ENCODE peak calls at places on chromosomes 13 and 19, in five cellular contexts. H is HepG2, D is K562, Z is A549, K is GM12878. P is an unnamed sample.

GRCh38 chr13:60164490-60164889 is 762 bp upstream of the DIAPH3 start:
- DNase-seq in Z (no peak), D (no peak), H (no peak), K (no peak), P (no peak)

GRCh38 chr13:99993660-99994455 is 12.3 kb downstream of the ZIC2 start:
- DNase-seq in H (no peak), Z (no peak), D (no peak), K (no peak), P (no peak)

GRCh38 chr19:7515091-7515470 is 822 bp upstream of the ZNF358 start:
- DNase-seq in Z (no peak), H (no peak), D (no peak), K (no peak), P (no peak)

GRCh38 chr19:51511353-51511752 is 9.8 kb upstream of the SIGLEC12 start:
- DNase-seq in D (peak; percentile 34), K (no peak), Z (no peak), H (peak; percentile 12), P (no peak)

GRCh38 chr19:50952890-50953289 is at the start of gene KLK5:
- DNase-seq in Z (no peak), K (no peak), H (no peak), D (no peak), P (no peak)

GRCh38 chr19:35030257-35031071 is at the start of gene SCN1B:
- DNase-seq in H (peak; percentile 31), Z (peak; percentile 91), D (peak; percentile 87), K (no peak), P (peak; percentile 51)

GRCh38 chr13:46639033-46639981 is 86.3 kb downstream of the LRCH1 start:
- DNase-seq in Z (no peak), K (peak; percentile 71), H (peak; percentile 20), D (no peak), P (no peak)

GRCh38 chr19:42207767-42208259 is 9.7 kb downstream of the DEDD2 start:
- DNase-seq in H (no peak), D (peak; percentile 75), K (no peak), Z (peak; percentile 86), P (peak; percentile 30)

GRCh38 chr13:49308104-49308875 is 60.6 kb downstream of the CDADC1 start:
- DNase-seq in Z (no peak), D (no peak), K (no peak), H (peak; percentile 63), P (peak; percentile 13)

GRCh38 chr13:52862358-52863206 is 14.1 kb upstream of the PCDH8 start:
- DNase-seq in H (peak; percentile 5), Z (peak; percentile 23), K (no peak), D (peak; percentile 47), P (peak; percentile 15)

GRCh38 chr13:25345555-25345954 is 26.2 kb upstream of the ATP8A2 start:
- DNase-seq in Z (no peak), D (no peak), K (no peak), H (no peak), P (no peak)

GRCh38 chr13:105679832-105680231 is 855.6 kb downstream of the EFNB2 start:
- DNase-seq in Z (no peak), H (no peak), D (no peak), K (no peak), P (no peak)

GRCh38 chr13:48827709-48828108 is 148.0 kb upstream of the FNDC3A start:
- DNase-seq in K (no peak), Z (no peak), D (no peak), H (no peak), P (no peak)

GRCh38 chr19:5837768-5838364 is 1.6 kb downstream of the FUT6 start:
- DNase-seq in K (no peak), D (no peak), Z (no peak), H (no peak), P (no peak)

GRCh38 chr13:92197669-92198068 is 799.2 kb downstream of the GPC5 start:
- DNase-seq in K (no peak), D (no peak), Z (no peak), H (no peak), P (no peak)

GRCh38 chr13:48636550-48636949 is 17.2 kb upstream of the CYSLTR2 start:
- DNase-seq in H (no peak), K (no peak), Z (no peak), D (no peak), P (peak; percentile 68)

GRCh38 chr19:10888421-10888866 is 17.1 kb downstream of the CARM1 start:
- DNase-seq in D (no peak), Z (no peak), H (no peak), K (no peak), P (no peak)

GRCh38 chr19:50330365-50331078 is 1.3 kb upstream of the KCNC3 start:
- DNase-seq in K (no peak), Z (peak; percentile 94), D (peak; percentile 92), H (peak; percentile 73), P (peak; percentile 68)

GRCh38 chr13:95388420-95389079 is 87.3 kb upstream of the ABCC4 start:
- DNase-seq in K (no peak), D (no peak), H (no peak), Z (no peak), P (no peak)

GRCh38 chr13:98327326-98328314 is 150.6 kb upstream of the RNF113B start:
- DNase-seq in Z (no peak), H (peak; percentile 88), D (no peak), K (no peak), P (no peak)

GRCh38 chr13:38804536-38804935 is 117.7 kb downstream of the FREM2 start:
- DNase-seq in D (no peak), H (no peak), Z (no peak), K (no peak), P (no peak)

GRCh38 chr19:15550847-15551182 is 42.5 kb downstream of the CYP4F22 start:
- DNase-seq in H (peak; percentile 16), K (no peak), D (no peak), Z (no peak), P (no peak)

GRCh38 chr19:11164879-11165406 is 9.4 kb upstream of the SPC24 start:
- DNase-seq in Z (no peak), H (no peak), K (no peak), D (no peak), P (peak; percentile 51)

GRCh38 chr19:5048727-5049553 is 80.0 kb downstream of the KDM4B start:
- DNase-seq in D (no peak), Z (peak; percentile 65), H (no peak), K (no peak), P (peak; percentile 61)

GRCh38 chr19:1942934-1943555 is 2.1 kb downstream of the CSNK1G2 start:
- DNase-seq in Z (no peak), D (no peak), H (no peak), K (no peak), P (peak; percentile 11)

GRCh38 chr19:28511655-28512054 is 701.3 kb downstream of the UQCRFS1 start:
- DNase-seq in H (no peak), D (no peak), Z (no peak), K (no peak), P (no peak)

GRCh38 chr19:5138606-5139594 is 170.0 kb downstream of the KDM4B start:
- DNase-seq in H (no peak), K (peak; percentile 79), D (peak; percentile 42), Z (no peak), P (no peak)

GRCh38 chr13:33353210-33353609 is 67.7 kb upstream of the STARD13 start:
- DNase-seq in K (peak; percentile 11), Z (no peak), H (no peak), D (no peak), P (no peak)

GRCh38 chr19:44848036-44848804 is 2.1 kb downstream of the NECTIN2 start:
- DNase-seq in K (no peak), D (no peak), H (no peak), Z (no peak), P (peak; percentile 89)

GRCh38 chr19:44847144-44848035 is 1.3 kb downstream of the NECTIN2 start:
- DNase-seq in Z (peak; percentile 65), K (no peak), H (peak; percentile 42), D (peak; percentile 50), P (peak; percentile 74)

GRCh38 chr19:44845612-44846454 is at the start of gene NECTIN2:
- DNase-seq in H (peak; percentile 95), D (peak; percentile 98), K (peak; percentile 37), Z (peak; percentile 100), P (peak; percentile 99)

GRCh38 chr19:44845286-44845611 is 848 bp upstream of the NECTIN2 start:
- DNase-seq in H (no peak), Z (no peak), K (no peak), D (no peak), P (no peak)

GRCh38 chr19:44846455-44847143 is 502 bp downstream of the NECTIN2 start:
- DNase-seq in D (no peak), K (no peak), Z (no peak), H (no peak), P (peak; percentile 32)
- H3K27ac ChIP-seq in D (peak overlapping the region; percentile 97), K (no peak overlapping the region), Z (peak overlapping the region; percentile 95), H (peak overlapping the region; percentile 95), P (peak overlapping the region; percentile 99)

GRCh38 chr13:68428292-68428691 is 1198.2 kb upstream of the PCDH9 start:
- DNase-seq in Z (no peak), H (peak; percentile 6), D (no peak), K (no peak), P (no peak)
- TF ChIP-seq MYC in Z (no peak), H (no peak), D (no peak), K (no peak), P (no peak)

DNA sequence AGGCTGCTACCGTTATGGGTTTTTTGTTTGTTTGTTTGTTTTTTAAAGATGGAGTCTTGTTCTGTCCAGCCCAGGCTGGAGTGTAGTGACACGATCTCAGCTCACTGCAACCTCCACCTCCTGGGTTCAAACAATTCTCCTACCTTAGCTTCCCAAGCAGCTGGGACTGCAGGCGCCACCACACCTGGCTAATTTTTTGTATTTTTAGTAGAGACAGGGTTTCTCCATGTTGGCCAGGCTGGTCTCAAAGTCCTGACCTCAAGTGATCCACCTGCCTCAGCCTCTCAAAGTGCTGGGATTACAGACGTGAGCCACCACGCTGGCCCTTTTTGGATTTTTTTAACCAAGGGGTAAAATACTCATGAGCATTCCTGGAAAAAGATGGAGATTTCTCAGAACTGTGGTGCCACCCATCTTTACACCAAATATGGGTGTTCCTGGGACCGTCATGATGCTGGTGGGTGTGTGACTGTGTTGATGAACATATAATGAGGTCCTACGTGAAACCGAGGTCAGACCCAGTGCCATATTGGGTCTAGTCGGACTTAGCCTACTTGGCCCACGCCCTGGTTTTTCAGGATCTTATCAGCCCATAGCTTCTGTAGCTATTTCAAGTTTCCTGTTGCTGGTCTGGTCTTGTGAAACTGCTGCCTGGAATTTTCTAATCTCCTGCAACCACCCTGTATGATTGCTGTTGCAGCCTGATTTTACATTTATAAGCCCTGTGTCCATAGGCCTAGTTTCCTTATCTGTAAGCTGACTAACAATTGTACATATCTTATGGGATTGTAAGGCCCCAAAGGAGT is 6.2 kb downstream of the PPP1R15A start:
- DNase-seq in Z (no peak), D (peak; percentile 85), H (no peak), K (no peak), P (peak; percentile 77)
- H3K27ac ChIP-seq in Z (no peak overlapping the region), D (peak overlapping the region; percentile 56), H (no peak overlapping the region), K (no peak overlapping the region), P (no peak overlapping the region)

DNA sequence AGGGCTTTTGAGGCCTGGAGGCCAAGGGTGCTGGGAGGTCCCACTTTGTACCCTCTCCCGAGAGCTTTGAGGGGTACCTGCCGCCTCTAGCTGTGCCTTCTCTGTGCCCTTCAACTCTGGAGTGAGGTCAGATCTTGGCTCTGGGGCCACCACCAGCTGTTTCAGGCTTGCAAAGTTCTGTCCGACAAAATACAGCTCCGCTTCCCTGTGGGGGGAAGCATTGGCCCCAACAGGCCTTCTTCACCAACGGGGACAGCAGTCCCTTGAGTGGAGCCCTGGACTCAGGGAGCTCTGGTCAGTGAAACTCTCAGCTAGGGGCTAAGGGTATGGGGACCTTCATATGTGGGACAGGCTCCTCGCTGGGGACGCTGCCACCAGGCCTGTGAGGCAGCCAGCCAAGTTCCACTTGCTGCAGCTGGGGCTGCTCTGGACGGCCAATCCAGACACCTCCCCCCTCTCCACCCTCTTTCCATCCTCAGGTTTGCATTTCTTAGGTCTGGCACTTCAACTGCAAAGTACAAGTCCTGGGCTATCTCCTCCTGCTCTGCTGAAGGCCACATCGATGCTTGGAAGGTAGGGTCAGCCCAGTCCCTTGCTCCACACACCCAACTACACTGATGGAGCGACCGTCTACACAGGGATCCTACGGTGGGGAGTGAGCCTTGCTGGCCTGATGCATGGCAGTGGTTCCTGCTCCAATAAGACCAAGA is 46.8 kb downstream of the C13orf46 start:
- DNase-seq in D (no peak), Z (no peak), K (no peak), H (no peak), P (no peak)
- TF ChIP-seq MYC in D (no peak), Z (no peak), K (no peak), H (no peak), P (no peak)

P was measured in endothelial cell of umbilical vein.